ENCODE peak calls at places on chromosomes 4 and X, in six cellular contexts. S is upper lobe of left lung, J is heart left ventricle, N is suprapubic skin, L is stomach, W is Peyer's patch. E is an unnamed sample.

GRCh38 chr4:2570551-2571222 is 34.2 kb downstream of the FAM193A start:
- DNase-seq in J (no peak), W (no peak), N (no peak), S (no peak), L (no peak), E (no peak)

GRCh38 chr4:186190456-186191265 is 706 bp upstream of the CYP4V2 start:
- DNase-seq in W (no peak), N (no peak), L (no peak), J (peak; percentile 78), S (no peak), E (peak; percentile 61)

GRCh38 chrX:3728454-3728853 is 15.0 kb upstream of the PRKX start:
- DNase-seq in J (no peak), W (no peak), S (no peak), L (no peak), N (no peak), E (no peak)

GRCh38 chr4:164536829-164537228 is 217.1 kb upstream of the SMIM31 start:
- DNase-seq in W (no peak), L (no peak), S (no peak), J (no peak), N (no peak), E (no peak)

GRCh38 chrX:17741123-17741511 is 3.8 kb downstream of the SCML1 start:
- DNase-seq in N (no peak), W (peak; percentile 52), L (no peak), J (no peak), S (no peak), E (no peak)

GRCh38 chr4:74158561-74159396 is 861 bp downstream of the MTHFD2L start:
- DNase-seq in W (no peak), S (no peak), L (no peak), J (no peak), N (no peak), E (no peak)

GRCh38 chr4:76990288-76991080 is 40.9 kb downstream of the SEPTIN11 start:
- DNase-seq in W (no peak), L (no peak), N (no peak), J (no peak), S (peak; percentile 27), E (no peak)

GRCh38 chrX:49838374-49838773 is 9.3 kb downstream of the PAGE4 start:
- DNase-seq in J (no peak), L (peak; percentile 34), N (no peak), S (no peak), W (no peak), E (peak; percentile 15)

GRCh38 chr4:86300516-86300915 is 59.3 kb downstream of the MAPK10 start:
- DNase-seq in L (no peak), N (no peak), S (no peak), J (no peak), W (no peak), E (no peak)

GRCh38 chrX:19535481-19535880 is 20.2 kb upstream of the MAP3K15 start:
- DNase-seq in S (no peak), J (no peak), L (no peak), W (no peak), N (no peak), E (peak; percentile 25)

GRCh38 chr4:2587215-2587823 is 50.9 kb downstream of the FAM193A start:
- DNase-seq in S (no peak), J (no peak), N (no peak), W (no peak), L (no peak), E (no peak)

GRCh38 chr4:37837446-37837845 is 11.0 kb downstream of the PGM2 start:
- DNase-seq in N (no peak), J (no peak), L (no peak), S (no peak), W (no peak), E (no peak)

GRCh38 chr4:123401466-123402175 is 5.0 kb downstream of the SPRY1 start:
- DNase-seq in N (no peak), L (no peak), W (no peak), J (no peak), S (no peak), E (no peak)

GRCh38 chrX:96538104-96538725 is 146.4 kb upstream of the DIAPH2 start:
- DNase-seq in W (no peak), N (no peak), L (peak; percentile 44), S (no peak), J (no peak), E (peak; percentile 70)

GRCh38 chrX:2955281-2955680 is 26.1 kb upstream of the ARSD start:
- DNase-seq in W (no peak), J (no peak), N (no peak), S (no peak), L (no peak), E (no peak)

GRCh38 chrX:38804481-38805293 is 3.4 kb downstream of the MID1IP1 start:
- DNase-seq in S (peak; percentile 86), N (no peak), W (peak; percentile 60), L (peak; percentile 52), J (peak; percentile 71), E (peak; percentile 42)

DNA sequence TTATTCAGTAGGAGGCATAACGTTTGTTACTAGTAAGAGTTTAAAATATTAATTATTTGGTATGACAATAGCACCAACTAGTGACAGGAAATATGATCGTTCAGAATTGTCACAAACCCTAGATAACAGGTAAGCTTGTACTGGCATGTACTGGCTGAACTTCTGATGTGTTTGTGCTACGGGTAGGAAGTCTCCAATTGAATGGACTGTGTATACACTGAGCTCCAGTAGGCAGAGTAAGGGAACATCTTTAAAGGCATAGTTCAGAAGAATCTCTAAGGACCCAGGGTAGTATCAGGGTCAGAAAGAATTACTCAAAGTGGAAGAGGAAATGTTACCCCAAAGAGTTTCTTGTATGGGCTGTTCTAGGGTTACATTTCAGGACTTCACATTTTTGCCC is 230.4 kb downstream of the EDA2R start:
- DNase-seq in N (no peak), S (no peak), L (no peak), J (no peak), W (no peak), E (no peak)
- TF ChIP-seq CTCF in N (no peak), S (no peak), L (no peak), J (no peak), W (peak; percentile 38), E (no peak)

DNA sequence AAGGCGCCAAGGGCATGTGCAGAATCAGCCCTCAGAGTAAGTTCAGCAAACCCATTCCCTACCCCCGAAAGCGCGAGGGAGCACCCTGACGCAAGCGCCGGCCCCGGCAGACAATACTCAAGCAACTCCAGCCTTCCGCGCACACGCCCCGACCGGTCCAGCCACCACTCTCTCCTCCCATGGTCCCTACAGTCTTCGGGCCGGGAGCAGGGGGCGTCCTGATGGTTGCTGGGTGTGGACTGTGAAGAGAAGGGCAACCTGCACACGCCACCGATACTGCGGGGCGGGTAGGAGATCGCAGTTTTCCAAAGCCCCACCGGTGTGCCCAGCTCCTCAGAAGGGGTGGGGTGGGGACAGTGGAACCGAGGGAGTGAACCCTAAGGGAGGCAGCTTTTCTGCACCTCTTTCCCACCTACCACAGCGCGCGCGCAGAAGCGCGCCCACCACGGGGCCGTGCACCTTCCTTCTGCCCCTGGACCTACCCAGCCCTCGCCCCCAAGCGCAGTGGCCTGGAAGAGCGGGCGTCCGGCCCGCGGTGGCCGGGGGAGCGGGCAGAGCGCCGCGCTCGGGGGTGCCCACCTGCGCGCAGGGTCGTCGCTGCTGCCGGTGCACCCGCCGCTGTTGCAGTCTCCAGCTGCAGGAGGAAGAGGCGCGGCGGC is 650.2 kb upstream of the DIPK2B start:
- DNase-seq in N (no peak), S (peak; percentile 71), W (peak; percentile 54), J (peak; percentile 56), L (peak; percentile 29), E (peak; percentile 8)
- H3K27ac ChIP-seq in N (peak overlapping the region; percentile 90), S (peak overlapping the region; percentile 63), W (no peak overlapping the region), J (no peak overlapping the region), L (peak overlapping the region; percentile 53), E (no peak overlapping the region)

GRCh38 chr4:168318266-168318895 is at the start of gene DDX60:
- DNase-seq in S (peak; percentile 93), W (peak; percentile 85), J (peak; percentile 84), N (peak; percentile 82), L (peak; percentile 87), E (peak; percentile 82)
- TF ChIP-seq POLR2A in S (no peak), W (peak; percentile 47), J (no peak), N (no peak), L (no peak), E (peak; percentile 38)

GRCh38 chr4:88378691-88379559 is at the start of gene HERC6:
- DNase-seq in J (peak; percentile 89), S (peak; percentile 94), N (peak; percentile 83), L (peak; percentile 81), W (peak; percentile 82), E (peak; percentile 83)
- TF ChIP-seq CTCF in J (peak; percentile 70), S (peak; percentile 70), N (peak; percentile 33), L (no peak), W (peak; percentile 87), E (peak; percentile 51)

DNA sequence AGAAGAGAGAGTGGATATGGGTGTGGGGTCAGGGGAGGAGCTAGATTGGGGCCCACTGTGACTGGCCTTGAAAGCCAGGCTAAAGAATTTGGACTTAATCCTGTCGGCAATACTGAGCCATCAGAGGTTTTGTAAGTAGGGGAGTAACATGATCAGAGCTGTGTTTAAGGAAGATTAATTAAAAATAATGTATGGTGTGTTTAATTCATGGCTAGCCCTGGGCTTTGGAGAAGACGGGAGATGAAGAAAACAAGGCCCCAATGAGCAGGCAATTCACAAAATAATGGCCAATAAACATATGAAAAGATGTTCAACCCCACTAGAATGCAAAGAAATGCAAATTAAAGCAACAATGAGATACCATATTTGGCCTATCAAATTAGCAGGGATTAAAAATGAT is 98.2 kb upstream of the PJA1 start:
- DNase-seq in N (no peak), L (no peak), J (no peak), W (no peak), S (no peak), E (no peak)
- H3K27ac ChIP-seq in N (no peak overlapping the region), L (no peak overlapping the region), J (no peak overlapping the region), W (no peak overlapping the region), S (no peak overlapping the region), E (no peak overlapping the region)

GRCh38 chr4:4248036-4248884 is at the start of gene TMEM128:
- DNase-seq in L (peak; percentile 94), N (peak; percentile 96), W (peak; percentile 95), J (peak; percentile 94), S (peak; percentile 93), E (peak; percentile 92)
- TF ChIP-seq POLR2A in L (peak; percentile 43), N (peak; percentile 32), W (peak; percentile 65), J (no peak), S (peak; percentile 16), E (peak; percentile 62)